ENCODE peak calls at places on chromosomes 4 and X, in eight cellular contexts. M is lung, R is AG04450, G is IMR-90, L is sigmoid colon, B is dorsolateral prefrontal cortex, Q is GM23338, T is upper lobe of right lung. S is an unnamed sample.
A peak's percentile ranks its signal among the peaks of the same experiment; 100 is the strongest.

GRCh38 chrX:15465347-15465746 is 27.8 kb downstream of the PIR start:
- DNase-seq in R (no peak), T (no peak), B (no peak), Q (no peak), L (peak; percentile 70), G (peak; percentile 39), M (no peak), S (no peak)

GRCh38 chr4:174378951-174379350 is 95.2 kb downstream of the CEP44 start:
- DNase-seq in Q (no peak), B (no peak), R (no peak), T (no peak), G (no peak), L (no peak), M (no peak), S (no peak)

GRCh38 chr4:125313497-125313896 is 1.3 kb upstream of the FAT4 start:
- DNase-seq in T (no peak), R (peak; percentile 83), B (peak; percentile 29), G (peak; percentile 94), L (peak; percentile 65), Q (peak; percentile 94), M (peak; percentile 36), S (no peak)

GRCh38 chrX:51853251-51853650 is 40.2 kb upstream of the MAGED1 start:
- DNase-seq in B (no peak), Q (peak; percentile 5), M (no peak), R (no peak), T (no peak), G (no peak), L (no peak), S (no peak)

GRCh38 chr4:41307633-41308032 is 50.9 kb downstream of the UCHL1 start:
- DNase-seq in L (no peak), Q (no peak), R (no peak), B (no peak), G (no peak), T (no peak), M (no peak), S (no peak)

GRCh38 chrX:112874614-112875013 is 34.0 kb upstream of the AMOT start:
- DNase-seq in G (no peak), M (no peak), T (no peak), Q (no peak), L (no peak), R (no peak), B (no peak), S (no peak)

GRCh38 chr4:127809173-127809800 is 27.2 kb downstream of the HSPA4L start:
- DNase-seq in B (no peak), M (no peak), R (no peak), T (no peak), Q (peak; percentile 15), L (no peak), G (peak; percentile 29), S (no peak)

GRCh38 chr4:6349896-6350295 is 80.2 kb downstream of the WFS1 start:
- DNase-seq in M (no peak), Q (no peak), G (peak; percentile 10), B (no peak), L (no peak), T (no peak), R (no peak), S (no peak)

GRCh38 chr4:77817304-77818076 is 1.7 kb downstream of the CNOT6L start:
- DNase-seq in B (no peak), M (no peak), R (no peak), T (no peak), Q (no peak), L (no peak), G (no peak), S (no peak)

GRCh38 chr4:38069271-38069760 is 109.1 kb downstream of the PTTG2 start:
- DNase-seq in M (peak; percentile 44), Q (peak; percentile 87), L (no peak), B (no peak), T (no peak), G (peak; percentile 89), R (peak; percentile 30), S (peak; percentile 67)

GRCh38 chr4:145279122-145279960 is 99.0 kb upstream of the OTUD4 start:
- DNase-seq in M (no peak), T (no peak), B (no peak), Q (no peak), L (no peak), G (peak; percentile 81), R (no peak), S (no peak)

GRCh38 chrX:17052210-17052609 is 105.8 kb downstream of the REPS2 start:
- DNase-seq in G (no peak), T (no peak), Q (no peak), B (no peak), L (no peak), R (no peak), M (no peak), S (no peak)

GRCh38 chr4:17662694-17663093 is 48.3 kb downstream of the MED28 start:
- DNase-seq in T (no peak), M (no peak), B (no peak), L (no peak), R (no peak), Q (no peak), G (peak; percentile 21), S (no peak)

GRCh38 chrX:27186671-27187070 is 276.5 kb downstream of the PPP4R3C start:
- DNase-seq in R (no peak), M (no peak), G (peak; percentile 28), B (peak; percentile 12), T (no peak), Q (peak; percentile 37), L (no peak), S (no peak)

GRCh38 chr4:169342906-169343560 is 72.3 kb upstream of the SH3RF1 start:
- DNase-seq in T (no peak), G (peak; percentile 41), R (no peak), B (no peak), L (no peak), M (no peak), Q (no peak), S (no peak)

GRCh38 chr4:110970642-110971041 is 347.8 kb upstream of the PITX2 start:
- DNase-seq in L (no peak), T (no peak), G (peak; percentile 45), B (no peak), R (peak; percentile 4), Q (peak; percentile 92), M (no peak), S (peak; percentile 26)

GRCh38 chr4:1598206-1598605 is 85.9 kb downstream of the FAM53A start:
- DNase-seq in Q (no peak), L (peak; percentile 57), M (no peak), T (peak; percentile 41), R (no peak), B (no peak), G (no peak), S (no peak)

GRCh38 chr4:10095296-10095991 is 21.2 kb downstream of the WDR1 start:
- DNase-seq in T (no peak), L (no peak), G (no peak), B (no peak), R (no peak), Q (no peak), M (no peak), S (no peak)

GRCh38 chrX:41561045-41561444 is 113.9 kb downstream of the NYX start:
- DNase-seq in G (peak; percentile 95), R (peak; percentile 70), L (no peak), M (no peak), Q (no peak), B (peak; percentile 13), T (no peak), S (no peak)

GRCh38 chr4:151114986-151115385 is 15.6 kb downstream of the RPS3A start:
- DNase-seq in R (no peak), T (no peak), M (no peak), L (no peak), Q (no peak), B (no peak), G (peak; percentile 29), S (no peak)

GRCh38 chrX:14529288-14529989 is at the start of gene GLRA2:
- DNase-seq in L (peak; percentile 39), R (no peak), Q (peak; percentile 76), T (no peak), M (no peak), B (no peak), G (peak; percentile 13), S (no peak)

GRCh38 chrX:33434256-33435092 is 223.1 kb upstream of the DMD start:
- DNase-seq in T (no peak), B (peak; percentile 74), Q (peak; percentile 64), L (peak; percentile 73), G (peak; percentile 37), M (peak; percentile 50), R (peak; percentile 0), S (peak; percentile 60)

GRCh38 chrX:136162827-136163427 is 15.6 kb downstream of the FHL1 start:
- DNase-seq in T (no peak), B (no peak), G (peak; percentile 43), Q (peak; percentile 71), L (peak; percentile 83), R (no peak), M (no peak), S (peak; percentile 50)

GRCh38 chr4:150385606-150386005 is 196.3 kb upstream of the MAB21L2 start:
- DNase-seq in B (no peak), Q (peak; percentile 40), M (no peak), G (peak; percentile 92), T (no peak), L (no peak), R (peak; percentile 73), S (no peak)

GRCh38 chr4:189084671-189085070 is 856.0 kb upstream of the FRG1 start:
- DNase-seq in L (no peak), Q (peak; percentile 51), G (no peak), B (no peak), T (no peak), R (no peak), M (no peak), S (no peak)

GRCh38 chr4:122854444-122854843 is 27.8 kb downstream of the FGF2 start:
- DNase-seq in Q (no peak), B (no peak), R (no peak), M (no peak), G (no peak), T (no peak), L (no peak), S (no peak)
- H3K4me3 ChIP-seq in Q (no peak overlapping the region), B (peak overlapping the region; percentile 36), R (peak overlapping the region; percentile 11), M (no peak overlapping the region), G (no peak overlapping the region), T (peak overlapping the region; percentile 4), L (no peak overlapping the region), S (peak overlapping the region; percentile 19)

DNA sequence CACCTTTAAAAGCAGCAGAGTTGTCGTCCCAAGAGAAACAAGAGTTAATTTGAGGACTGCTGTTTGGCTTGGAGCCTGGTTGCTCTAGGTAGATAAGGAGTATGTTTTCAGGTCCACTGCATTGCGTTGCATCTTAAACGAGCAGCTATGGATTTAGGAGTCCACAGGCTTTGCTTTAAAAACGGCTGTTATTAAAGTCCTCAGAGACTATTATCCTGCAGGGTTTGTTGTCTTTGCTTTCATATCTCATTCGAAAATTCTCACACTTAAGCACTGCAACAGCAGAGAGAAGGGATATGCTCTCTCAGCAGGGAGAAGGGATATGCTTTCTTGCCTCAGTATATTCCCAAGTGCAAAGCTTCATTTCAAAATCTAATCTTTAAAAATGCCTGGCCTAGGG is 444.7 kb upstream of the FTHL17 start:
- DNase-seq in L (no peak), T (no peak), M (no peak), G (no peak), R (no peak), Q (no peak), B (no peak), S (no peak)
- H3K27ac ChIP-seq in L (no peak overlapping the region), T (no peak overlapping the region), M (no peak overlapping the region), G (no peak overlapping the region), R (no peak overlapping the region), Q (no peak overlapping the region), B (no peak overlapping the region), S (no peak overlapping the region)

GRCh38 chrX:68490644-68491043 is 8.2 kb upstream of the YIPF6 start:
- DNase-seq in G (peak; percentile 14), T (no peak), L (no peak), M (no peak), B (no peak), R (no peak), Q (peak; percentile 53), S (no peak)
- TF ChIP-seq CTCF in G (peak; percentile 37), T (peak; percentile 36), L (no peak), M (no peak), B (no peak), R (peak; percentile 39), Q (peak; percentile 39), S (no peak)

GRCh38 chr4:153527690-153528089 is 61.5 kb downstream of the TMEM131L start:
- DNase-seq in G (no peak), Q (no peak), M (no peak), L (no peak), T (no peak), B (no peak), R (no peak), S (no peak)
- H3K4me3 ChIP-seq in G (no peak overlapping the region), Q (no peak overlapping the region), M (no peak overlapping the region), L (no peak overlapping the region), T (no peak overlapping the region), B (no peak overlapping the region), R (no peak overlapping the region), S (no peak overlapping the region)

S was measured in stomach.